ENCODE peak calls at places on chromosomes 12 and 14, in ten cellular contexts. One of them, this sample, is unnamed.

GRCh38 chr14:58731465-58732330 is 93.9 kb downstream of the DACT1 start:
- DNase-seq in body of pancreas: no peak
- DNase-seq in CD8-positive, alpha-beta memory T cell: no peak
- DNase-seq in adrenal gland: no peak
- DNase-seq in dorsolateral prefrontal cortex: no peak
- DNase-seq in MG63: peak; percentile 63
- DNase-seq in choroid plexus epithelial cell: peak; percentile 96
- DNase-seq in SK-N-SH: no peak
- DNase-seq in testis: no peak
- DNase-seq in kidney: no peak
- DNase-seq in this sample: peak; percentile 95

GRCh38 chr12:56241424-56242205 is 11.8 kb downstream of the SLC39A5 start:
- DNase-seq in dorsolateral prefrontal cortex: no peak
- DNase-seq in MG63: no peak
- DNase-seq in choroid plexus epithelial cell: no peak
- DNase-seq in adrenal gland: no peak
- DNase-seq in testis: no peak
- DNase-seq in body of pancreas: no peak
- DNase-seq in SK-N-SH: no peak
- DNase-seq in CD8-positive, alpha-beta memory T cell: no peak
- DNase-seq in kidney: no peak
- DNase-seq in this sample: no peak

GRCh38 chr14:95770777-95771176 is 56.9 kb upstream of the TCL1A start:
- DNase-seq in dorsolateral prefrontal cortex: no peak
- DNase-seq in testis: no peak
- DNase-seq in MG63: peak; percentile 31
- DNase-seq in CD8-positive, alpha-beta memory T cell: no peak
- DNase-seq in body of pancreas: peak; percentile 21
- DNase-seq in adrenal gland: no peak
- DNase-seq in SK-N-SH: no peak
- DNase-seq in choroid plexus epithelial cell: no peak
- DNase-seq in kidney: no peak
- DNase-seq in this sample: no peak

GRCh38 chr12:1949771-1950470 is 31.5 kb upstream of the CACNA2D4 start:
- DNase-seq in CD8-positive, alpha-beta memory T cell: no peak
- DNase-seq in adrenal gland: peak; percentile 75
- DNase-seq in dorsolateral prefrontal cortex: no peak
- DNase-seq in MG63: no peak
- DNase-seq in choroid plexus epithelial cell: peak; percentile 4
- DNase-seq in testis: no peak
- DNase-seq in body of pancreas: no peak
- DNase-seq in SK-N-SH: no peak
- DNase-seq in kidney: peak; percentile 86
- DNase-seq in this sample: no peak

GRCh38 chr12:89769483-89769818 is 60.8 kb upstream of the ATP2B1 start:
- DNase-seq in testis: no peak
- DNase-seq in MG63: no peak
- DNase-seq in choroid plexus epithelial cell: no peak
- DNase-seq in dorsolateral prefrontal cortex: no peak
- DNase-seq in CD8-positive, alpha-beta memory T cell: no peak
- DNase-seq in adrenal gland: no peak
- DNase-seq in body of pancreas: no peak
- DNase-seq in SK-N-SH: no peak
- DNase-seq in kidney: no peak
- DNase-seq in this sample: no peak

GRCh38 chr12:93571854-93572711 is at the start of gene SOCS2:
- DNase-seq in adrenal gland: peak; percentile 71
- DNase-seq in body of pancreas: peak; percentile 25
- DNase-seq in CD8-positive, alpha-beta memory T cell: peak; percentile 36
- DNase-seq in SK-N-SH: peak; percentile 84
- DNase-seq in testis: no peak
- DNase-seq in choroid plexus epithelial cell: peak; percentile 22
- DNase-seq in kidney: peak; percentile 79
- DNase-seq in MG63: no peak
- DNase-seq in dorsolateral prefrontal cortex: no peak
- DNase-seq in this sample: peak; percentile 55

GRCh38 chr12:123115409-123116111 is 35.3 kb downstream of the PITPNM2 start:
- DNase-seq in testis: peak; percentile 74
- DNase-seq in choroid plexus epithelial cell: peak; percentile 95
- DNase-seq in body of pancreas: peak; percentile 65
- DNase-seq in CD8-positive, alpha-beta memory T cell: peak; percentile 53
- DNase-seq in SK-N-SH: no peak
- DNase-seq in adrenal gland: peak; percentile 93
- DNase-seq in MG63: peak; percentile 80
- DNase-seq in kidney: peak; percentile 74
- DNase-seq in dorsolateral prefrontal cortex: no peak
- DNase-seq in this sample: no peak

GRCh38 chr12:49347307-49348237 is 884 bp downstream of the DNAJC22 start:
- DNase-seq in SK-N-SH: peak; percentile 97
- DNase-seq in dorsolateral prefrontal cortex: peak; percentile 76
- DNase-seq in choroid plexus epithelial cell: peak; percentile 96
- DNase-seq in CD8-positive, alpha-beta memory T cell: peak; percentile 80
- DNase-seq in testis: peak; percentile 72
- DNase-seq in body of pancreas: peak; percentile 97
- DNase-seq in adrenal gland: peak; percentile 80
- DNase-seq in kidney: peak; percentile 97
- DNase-seq in MG63: peak; percentile 94
- DNase-seq in this sample: peak; percentile 85

GRCh38 chr14:91636604-91637003 is 95.3 kb downstream of the CATSPERB start:
- DNase-seq in SK-N-SH: no peak
- DNase-seq in kidney: no peak
- DNase-seq in choroid plexus epithelial cell: peak; percentile 2
- DNase-seq in testis: no peak
- DNase-seq in body of pancreas: no peak
- DNase-seq in dorsolateral prefrontal cortex: no peak
- DNase-seq in adrenal gland: no peak
- DNase-seq in MG63: no peak
- DNase-seq in CD8-positive, alpha-beta memory T cell: no peak
- DNase-seq in this sample: no peak

DNA sequence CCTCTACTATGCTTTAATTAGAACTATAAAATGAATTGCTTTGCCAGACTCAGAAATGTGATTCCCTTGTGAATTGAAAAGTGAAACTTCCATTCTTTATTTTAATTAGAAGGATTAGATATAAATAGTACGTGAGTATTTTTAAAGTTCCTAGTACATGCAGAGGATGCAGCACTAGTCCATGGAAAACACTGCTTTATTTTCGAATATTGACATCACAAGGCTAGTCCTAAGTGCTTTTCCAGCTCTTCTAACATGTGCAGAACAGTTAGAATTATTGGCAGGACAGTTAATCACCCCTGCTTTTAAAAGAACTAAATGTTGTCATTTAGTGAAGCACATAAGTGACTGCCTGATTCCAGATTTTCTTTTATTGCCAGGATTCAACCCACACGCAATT is 23.0 kb upstream of the REP15 start:
- DNase-seq in body of pancreas: no peak
- DNase-seq in choroid plexus epithelial cell: no peak
- DNase-seq in MG63: no peak
- DNase-seq in adrenal gland: no peak
- DNase-seq in dorsolateral prefrontal cortex: no peak
- DNase-seq in SK-N-SH: no peak
- DNase-seq in testis: no peak
- DNase-seq in CD8-positive, alpha-beta memory T cell: no peak
- DNase-seq in kidney: no peak
- DNase-seq in this sample: no peak
- H3K4me3 ChIP-seq in body of pancreas: no peak overlapping the region
- H3K4me3 ChIP-seq in choroid plexus epithelial cell: no peak overlapping the region
- H3K4me3 ChIP-seq in MG63: no peak overlapping the region
- H3K4me3 ChIP-seq in adrenal gland: no peak overlapping the region
- H3K4me3 ChIP-seq in dorsolateral prefrontal cortex: no peak overlapping the region
- H3K4me3 ChIP-seq in SK-N-SH: no peak overlapping the region
- H3K4me3 ChIP-seq in testis: no peak overlapping the region
- H3K4me3 ChIP-seq in CD8-positive, alpha-beta memory T cell: no peak overlapping the region
- H3K4me3 ChIP-seq in kidney: no peak overlapping the region
- H3K4me3 ChIP-seq in this sample: no peak overlapping the region

GRCh38 chr12:112798019-112798760 is 6.6 kb downstream of the RPH3A start:
- DNase-seq in adrenal gland: no peak
- DNase-seq in dorsolateral prefrontal cortex: peak; percentile 64
- DNase-seq in testis: no peak
- DNase-seq in body of pancreas: no peak
- DNase-seq in CD8-positive, alpha-beta memory T cell: no peak
- DNase-seq in SK-N-SH: peak; percentile 30
- DNase-seq in MG63: no peak
- DNase-seq in choroid plexus epithelial cell: no peak
- DNase-seq in kidney: no peak
- DNase-seq in this sample: no peak
- H3K4me3 ChIP-seq in adrenal gland: no peak overlapping the region
- H3K4me3 ChIP-seq in dorsolateral prefrontal cortex: no peak overlapping the region
- H3K4me3 ChIP-seq in testis: no peak overlapping the region
- H3K4me3 ChIP-seq in body of pancreas: no peak overlapping the region
- H3K4me3 ChIP-seq in CD8-positive, alpha-beta memory T cell: no peak overlapping the region
- H3K4me3 ChIP-seq in SK-N-SH: no peak overlapping the region
- H3K4me3 ChIP-seq in MG63: no peak overlapping the region
- H3K4me3 ChIP-seq in choroid plexus epithelial cell: no peak overlapping the region
- H3K4me3 ChIP-seq in kidney: no peak overlapping the region
- H3K4me3 ChIP-seq in this sample: no peak overlapping the region

DNA sequence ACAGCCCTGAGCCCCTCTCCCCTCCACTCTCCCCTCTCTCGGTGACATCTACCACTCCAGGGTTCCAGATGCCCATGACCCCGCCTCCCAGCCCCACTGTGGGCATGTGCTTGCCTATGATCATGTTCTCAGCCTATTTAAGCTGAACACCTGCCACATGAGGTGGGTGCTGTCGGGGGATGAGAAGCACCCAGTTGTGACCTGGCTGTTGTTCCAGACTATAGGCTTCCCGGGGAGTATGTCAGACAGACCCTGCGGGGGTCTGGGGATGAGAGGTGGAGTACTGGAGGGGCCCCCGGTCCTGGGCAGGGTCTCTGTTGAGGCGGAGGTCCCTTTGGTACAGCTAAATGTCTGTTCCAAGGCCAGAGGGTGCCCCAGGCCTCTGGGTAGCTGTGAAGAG is 6.0 kb downstream of the VSX2 start:
- DNase-seq in body of pancreas: no peak
- DNase-seq in adrenal gland: no peak
- DNase-seq in choroid plexus epithelial cell: no peak
- DNase-seq in kidney: no peak
- DNase-seq in dorsolateral prefrontal cortex: no peak
- DNase-seq in CD8-positive, alpha-beta memory T cell: no peak
- DNase-seq in MG63: no peak
- DNase-seq in testis: no peak
- DNase-seq in SK-N-SH: no peak
- DNase-seq in this sample: no peak
- H3K4me3 ChIP-seq in body of pancreas: no peak overlapping the region
- H3K4me3 ChIP-seq in adrenal gland: no peak overlapping the region
- H3K4me3 ChIP-seq in choroid plexus epithelial cell: no peak overlapping the region
- H3K4me3 ChIP-seq in kidney: no peak overlapping the region
- H3K4me3 ChIP-seq in dorsolateral prefrontal cortex: no peak overlapping the region
- H3K4me3 ChIP-seq in CD8-positive, alpha-beta memory T cell: no peak overlapping the region
- H3K4me3 ChIP-seq in MG63: no peak overlapping the region
- H3K4me3 ChIP-seq in testis: no peak overlapping the region
- H3K4me3 ChIP-seq in SK-N-SH: no peak overlapping the region
- H3K4me3 ChIP-seq in this sample: no peak overlapping the region

DNA sequence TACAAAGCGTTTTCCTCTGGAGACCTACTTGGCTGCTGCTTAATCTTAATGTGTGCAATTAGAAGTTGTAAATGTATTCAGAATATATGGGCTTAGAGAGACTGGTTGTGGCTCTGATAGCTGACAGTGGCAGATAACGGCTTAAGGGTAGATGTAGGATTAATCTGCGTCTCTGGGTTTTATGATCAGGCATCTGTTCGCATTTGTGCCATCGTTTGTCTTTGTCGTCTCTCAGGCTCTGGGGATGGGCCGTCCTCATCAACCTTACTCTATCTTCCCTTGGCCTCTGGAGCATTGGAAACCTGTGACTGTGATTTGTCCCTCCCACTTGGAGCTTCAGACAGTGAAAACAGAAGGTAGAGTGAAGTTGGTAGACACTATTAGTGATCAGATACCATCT is 65.6 kb downstream of the GLT1D1 start:
- DNase-seq in body of pancreas: no peak
- DNase-seq in CD8-positive, alpha-beta memory T cell: no peak
- DNase-seq in dorsolateral prefrontal cortex: no peak
- DNase-seq in adrenal gland: no peak
- DNase-seq in kidney: no peak
- DNase-seq in testis: no peak
- DNase-seq in choroid plexus epithelial cell: no peak
- DNase-seq in MG63: no peak
- DNase-seq in SK-N-SH: peak; percentile 34
- DNase-seq in this sample: no peak
- H3K4me3 ChIP-seq in body of pancreas: no peak overlapping the region
- H3K4me3 ChIP-seq in CD8-positive, alpha-beta memory T cell: no peak overlapping the region
- H3K4me3 ChIP-seq in dorsolateral prefrontal cortex: no peak overlapping the region
- H3K4me3 ChIP-seq in adrenal gland: no peak overlapping the region
- H3K4me3 ChIP-seq in kidney: no peak overlapping the region
- H3K4me3 ChIP-seq in testis: no peak overlapping the region
- H3K4me3 ChIP-seq in choroid plexus epithelial cell: no peak overlapping the region
- H3K4me3 ChIP-seq in MG63: no peak overlapping the region
- H3K4me3 ChIP-seq in SK-N-SH: no peak overlapping the region
- H3K4me3 ChIP-seq in this sample: no peak overlapping the region

This sample was measured in SJSA1.